ENCODE peak calls at places on chromosomes 16 and 17, in six cellular contexts. B, T, X, A, S and R are unnamed samples. For H3K4me1, the result is how much of the 10 kb centered on the place peaks cover.

GRCh38 chr16:52812945-52813556 is 239.6 kb downstream of the CHD9NB start:
- DNase-seq in B (no peak), T (no peak), X (no peak), A (no peak), S (no peak), R (no peak)

GRCh38 chr17:32487460-32488176 is 825 bp downstream of the CDK5R1 start:
- DNase-seq in B (peak), T (peak), X (no peak), A (peak), S (no peak), R (peak)

GRCh38 chr16:53465606-53466290 is 31.5 kb downstream of the RBL2 start:
- DNase-seq in B (peak), T (no peak), X (no peak), A (no peak), S (no peak), R (no peak)

GRCh38 chr17:4594406-4595349 is 10.3 kb downstream of the SMTNL2 start:
- DNase-seq in B (peak), T (no peak), X (peak), A (no peak), S (no peak), R (peak)

GRCh38 chr17:1643999-1644492 is 1.5 kb downstream of the SCARF1 start:
- DNase-seq in B (no peak), T (no peak), X (no peak), A (no peak), S (no peak), R (no peak)

GRCh38 chr17:78736526-78737079 is 45.5 kb downstream of the CYTH1 start:
- DNase-seq in B (peak), T (no peak), X (peak), A (peak), S (no peak), R (peak)

GRCh38 chr17:20179031-20179430 is 169.9 kb downstream of the SPECC1 start:
- DNase-seq in B (no peak), T (no peak), X (no peak), A (no peak), S (no peak), R (no peak)

GRCh38 chr17:65243838-65244237 is 106.7 kb downstream of the RGS9 start:
- DNase-seq in B (no peak), T (no peak), X (no peak), A (no peak), S (no peak), R (no peak)

GRCh38 chr17:67477687-67478086 is 100.6 kb downstream of the PITPNC1 start:
- DNase-seq in B (no peak), T (no peak), X (no peak), A (no peak), S (no peak), R (no peak)

GRCh38 chr17:41812176-41813038 is at the start of gene FKBP10:
- DNase-seq in B (no peak), T (peak), X (peak), A (no peak), S (no peak), R (peak)

GRCh38 chr17:64106918-64107317 is 23.0 kb downstream of the ERN1 start:
- DNase-seq in B (no peak), T (no peak), X (no peak), A (no peak), S (no peak), R (no peak)

GRCh38 chr16:53502331-53503269 is at the start of gene AKTIP:
- DNase-seq in B (no peak), T (no peak), X (peak), A (no peak), S (no peak), R (peak)

GRCh38 chr16:56561126-56561525 is 3.7 kb upstream of the MT4 start:
- DNase-seq in B (no peak), T (no peak), X (no peak), A (no peak), S (no peak), R (no peak)

GRCh38 chr16:25699069-25699468 is 7.3 kb downstream of the HS3ST4 start:
- DNase-seq in B (no peak), T (no peak), X (no peak), A (no peak), S (no peak), R (no peak)

GRCh38 chr16:53080345-53081031 is 25.7 kb downstream of the CHD9 start:
- DNase-seq in B (no peak), T (peak), X (peak), A (no peak), S (no peak), R (no peak)

GRCh38 chr17:73594025-73594424 is 50.2 kb downstream of the SDK2 start:
- DNase-seq in B (no peak), T (no peak), X (no peak), A (no peak), S (no peak), R (no peak)

GRCh38 chr16:88347656-88348376 is 34.9 kb upstream of the ZNF469 start:
- DNase-seq in B (no peak), T (no peak), X (no peak), A (peak), S (no peak), R (no peak)

GRCh38 chr17:59277031-59277430 is 54.4 kb upstream of the YPEL2 start:
- DNase-seq in B (no peak), T (no peak), X (no peak), A (no peak), S (no peak), R (no peak)

GRCh38 chr16:2829501-2830354 is at the start of gene ZG16B:
- DNase-seq in B (no peak), T (no peak), X (peak), A (peak), S (no peak), R (no peak)

GRCh38 chr17:80227156-80227555 is 6.9 kb downstream of the SLC26A11 start:
- DNase-seq in B (no peak), T (no peak), X (no peak), A (no peak), S (no peak), R (no peak)

GRCh38 chr16:797120-797420 is 3.5 kb downstream of the GNG13 start:
- DNase-seq in B (peak), T (no peak), X (no peak), A (no peak), S (no peak), R (no peak)

GRCh38 chr17:69608808-69609494 is 194.5 kb downstream of the MAP2K6 start:
- DNase-seq in B (no peak), T (no peak), X (no peak), A (no peak), S (no peak), R (no peak)

GRCh38 chr16:72443809-72444208 is 271.9 kb upstream of the PMFBP1 start:
- DNase-seq in B (no peak), T (no peak), X (no peak), A (no peak), S (no peak), R (no peak)

GRCh38 chr16:83187404-83187803 is 560.6 kb downstream of the CDH13 start:
- DNase-seq in B (no peak), T (no peak), X (no peak), A (no peak), S (no peak), R (no peak)

GRCh38 chr16:66515543-66516171 is 34.3 kb downstream of the TK2 start:
- DNase-seq in B (peak), T (no peak), X (no peak), A (no peak), S (no peak), R (peak)

GRCh38 chr17:9002236-9002609 is 19.1 kb upstream of the NTN1 start:
- DNase-seq in B (no peak), T (no peak), X (no peak), A (no peak), S (no peak), R (no peak)

GRCh38 chr17:29615492-29616299 is 7.0 kb downstream of the CORO6 start:
- DNase-seq in B (peak), T (peak), X (peak), A (peak), S (no peak), R (peak)

GRCh38 chr17:7560172-7561027 is 1.3 kb upstream of the SENP3 start:
- DNase-seq in B (peak), T (peak), X (peak), A (no peak), S (no peak), R (peak)

GRCh38 chr17:77455878-77456234 is 315.1 kb downstream of the SEC14L1 start:
- DNase-seq in B (no peak), T (no peak), X (no peak), A (peak), S (no peak), R (no peak)
- H3K4me1 ChIP-seq in B (half or more), T (under half), X (half or more), A (half or more), S (half or more), R (half or more)

DNA sequence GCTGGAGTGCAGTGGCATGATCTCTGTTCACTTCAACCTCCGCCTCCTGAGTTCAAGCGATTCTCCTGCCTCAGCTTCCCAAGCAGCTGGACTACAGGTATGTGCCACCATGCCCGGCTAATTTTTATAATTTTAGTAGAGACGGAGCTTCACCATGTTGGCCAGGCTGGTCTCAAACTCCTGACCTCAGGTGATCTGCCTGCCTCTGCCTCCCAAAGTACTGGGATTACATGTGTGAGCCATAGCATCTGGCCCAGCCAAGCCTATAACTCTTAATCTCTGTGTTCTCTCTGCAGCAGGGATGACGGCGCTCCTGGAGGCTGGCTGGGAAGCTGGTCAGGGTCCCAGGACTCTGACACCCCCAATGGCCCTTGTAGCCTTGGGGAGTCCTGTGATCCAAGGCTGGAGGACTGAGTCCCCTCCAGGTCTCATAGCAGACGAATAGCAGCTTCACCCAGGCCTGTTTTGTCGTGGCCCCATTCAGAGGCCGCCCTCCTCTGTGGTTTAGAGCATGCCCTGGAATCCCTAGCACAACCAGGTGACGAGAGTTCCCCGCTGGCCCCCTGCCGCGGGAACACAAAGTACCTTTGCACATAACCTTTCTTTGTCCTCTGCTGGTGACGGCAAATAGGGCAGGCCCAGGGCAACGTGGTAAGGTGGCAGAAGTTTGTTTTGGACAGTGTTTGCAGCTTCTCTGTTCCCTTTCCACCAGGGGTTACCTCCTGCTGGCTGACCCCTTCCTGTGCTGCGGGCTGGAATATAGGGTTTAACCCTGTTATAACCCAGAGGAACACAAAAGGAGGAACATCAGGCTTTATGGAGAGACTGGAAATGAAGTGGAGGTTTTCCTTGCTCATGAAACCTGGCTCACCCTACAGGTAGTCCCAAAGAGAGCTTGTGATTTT is 43.0 kb upstream of the TOB1 start:
- DNase-seq in B (no peak), T (peak), X (no peak), A (peak), S (no peak), R (peak)
- TF ChIP-seq POLR2A in B (no peak), T (no peak), X (no peak), A (no peak), S (no peak), R (no peak)

DNA sequence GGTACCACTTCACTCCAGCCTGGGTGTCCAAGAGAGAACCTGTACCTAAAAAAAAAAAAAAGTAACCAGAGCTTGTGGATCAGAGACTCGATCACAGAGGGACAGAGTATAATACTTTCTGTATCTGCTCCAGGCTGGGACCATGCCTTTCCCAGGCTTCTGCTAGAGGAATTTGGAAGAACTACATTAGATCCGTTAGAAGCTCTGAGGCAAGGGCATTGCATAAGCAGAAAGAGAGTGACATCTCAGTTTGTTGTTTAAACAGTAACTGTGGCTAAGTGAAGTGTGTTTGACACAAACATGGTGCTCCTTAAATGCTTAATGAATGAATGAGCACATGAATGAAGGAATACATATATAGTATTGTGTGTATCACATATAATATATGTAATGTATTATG is 131.2 kb downstream of the HS3ST3B1 start:
- DNase-seq in B (no peak), T (no peak), X (no peak), A (no peak), S (no peak), R (no peak)
- H3K4me3 ChIP-seq in B (no peak), T (no peak), X (no peak), A (no peak), S (no peak), R (no peak)

GRCh38 chr17:40089085-40089895 is 11.1 kb downstream of the NR1D1 start:
- DNase-seq in B (no peak), T (peak), X (no peak), A (no peak), S (no peak), R (no peak)
- H3K4me1 ChIP-seq in B (under half), T (under half), X (under half), A (under half), S (half or more), R (under half)

GRCh38 chr17:46192484-46193245 is 564 bp downstream of the KANSL1 start:
- DNase-seq in B (peak), T (peak), X (peak), A (peak), S (no peak), R (no peak)

GRCh38 chr17:46190763-46191162 is 2.5 kb downstream of the KANSL1 start:
- DNase-seq in B (no peak), T (no peak), X (no peak), A (no peak), S (no peak), R (no peak)

GRCh38 chr17:46193246-46193625 is at the start of gene KANSL1:
- DNase-seq in B (peak), T (peak), X (peak), A (peak), S (peak), R (peak)

GRCh38 chr17:46192211-46192483 is 1.1 kb downstream of the KANSL1 start:
- DNase-seq in B (no peak), T (no peak), X (no peak), A (no peak), S (no peak), R (no peak)

DNA sequence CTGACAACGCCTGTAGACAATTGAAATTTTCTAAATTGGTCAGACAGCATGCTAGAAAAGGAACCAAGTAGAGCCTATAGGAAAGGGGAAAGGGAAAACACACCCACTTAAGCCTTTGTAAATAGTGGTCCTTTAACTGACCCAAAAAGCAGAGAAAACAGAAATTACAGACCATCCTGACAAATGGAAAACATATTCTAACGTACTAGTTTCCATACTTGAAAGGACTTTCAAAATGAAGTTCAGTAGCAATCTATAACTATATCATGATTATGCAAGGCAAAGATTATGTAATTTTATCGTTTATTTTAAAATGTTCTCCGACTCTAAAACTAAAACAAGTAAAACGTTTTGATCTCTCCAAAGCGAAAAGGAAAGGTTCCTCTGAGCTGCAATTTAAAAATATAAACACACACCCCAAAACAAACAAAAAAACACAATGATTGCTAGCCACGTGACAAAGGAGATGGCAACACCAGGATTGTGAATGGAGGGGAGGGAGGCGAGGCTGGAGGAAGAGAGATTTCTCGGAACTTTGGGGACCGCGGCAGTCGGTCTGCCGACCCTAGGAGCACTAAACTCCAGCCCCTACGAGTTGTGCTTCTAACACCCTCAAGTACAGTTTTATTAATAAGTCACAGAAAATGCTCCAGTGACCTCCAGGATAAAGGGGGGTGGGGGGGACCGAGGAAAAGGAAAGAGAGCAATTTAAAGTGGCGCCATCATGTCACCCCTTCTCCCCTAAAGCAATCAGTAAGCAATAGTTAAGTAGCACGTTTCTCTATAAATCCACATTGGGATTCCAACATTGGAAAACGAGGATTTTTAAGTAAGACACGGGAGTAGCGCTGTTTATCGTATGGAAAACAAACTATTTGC is 1.7 kb downstream of the KANSL1 start:
- DNase-seq in B (peak), T (no peak), X (peak), A (no peak), S (no peak), R (no peak)
- TF ChIP-seq POLR2A in B (peak), T (no peak), X (no peak), A (no peak), S (no peak), R (no peak)

GRCh38 chr17:57925361-57925990 is 29.7 kb downstream of the CUEDC1 start:
- DNase-seq in B (no peak), T (no peak), X (no peak), A (no peak), S (no peak), R (no peak)
- H3K4me3 ChIP-seq in B (no peak), T (no peak), X (no peak), A (no peak), S (no peak), R (no peak)

DNA sequence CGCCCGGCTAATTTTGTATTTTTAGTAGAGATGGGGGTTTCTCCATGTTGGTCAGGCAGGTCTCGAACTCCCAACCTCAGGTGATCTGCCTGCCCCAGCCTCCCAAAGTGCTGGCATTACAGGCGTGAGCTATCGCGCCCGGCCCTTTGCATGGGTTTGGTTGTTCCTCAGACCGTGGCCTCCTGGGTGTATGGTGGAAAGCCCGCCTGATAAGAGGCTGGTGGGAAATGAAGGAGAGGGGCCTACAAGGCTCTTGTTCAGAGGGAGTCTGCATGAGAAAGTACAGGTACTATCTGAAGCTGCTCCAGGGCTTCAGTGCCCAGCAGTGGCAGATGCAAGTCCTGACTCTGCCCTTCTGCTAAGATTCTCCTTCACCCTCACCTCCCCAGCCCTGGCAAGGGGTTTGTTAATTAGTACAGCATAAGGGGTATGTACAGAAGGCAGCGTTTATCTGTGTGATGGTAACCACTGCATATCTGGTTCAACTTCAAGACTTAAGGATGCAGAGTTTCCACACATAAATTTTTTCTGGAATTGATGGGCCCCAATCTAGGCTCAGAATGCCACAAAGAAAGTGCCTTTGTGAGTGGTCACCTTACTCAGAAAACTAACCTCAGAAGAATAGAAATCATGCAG is 24.2 kb downstream of the GRB7 start:
- DNase-seq in B (no peak), T (no peak), X (no peak), A (no peak), S (no peak), R (no peak)
- H3K4me1 ChIP-seq in B (under half), T (under half), X (under half), A (under half), S (under half), R (under half)

DNA sequence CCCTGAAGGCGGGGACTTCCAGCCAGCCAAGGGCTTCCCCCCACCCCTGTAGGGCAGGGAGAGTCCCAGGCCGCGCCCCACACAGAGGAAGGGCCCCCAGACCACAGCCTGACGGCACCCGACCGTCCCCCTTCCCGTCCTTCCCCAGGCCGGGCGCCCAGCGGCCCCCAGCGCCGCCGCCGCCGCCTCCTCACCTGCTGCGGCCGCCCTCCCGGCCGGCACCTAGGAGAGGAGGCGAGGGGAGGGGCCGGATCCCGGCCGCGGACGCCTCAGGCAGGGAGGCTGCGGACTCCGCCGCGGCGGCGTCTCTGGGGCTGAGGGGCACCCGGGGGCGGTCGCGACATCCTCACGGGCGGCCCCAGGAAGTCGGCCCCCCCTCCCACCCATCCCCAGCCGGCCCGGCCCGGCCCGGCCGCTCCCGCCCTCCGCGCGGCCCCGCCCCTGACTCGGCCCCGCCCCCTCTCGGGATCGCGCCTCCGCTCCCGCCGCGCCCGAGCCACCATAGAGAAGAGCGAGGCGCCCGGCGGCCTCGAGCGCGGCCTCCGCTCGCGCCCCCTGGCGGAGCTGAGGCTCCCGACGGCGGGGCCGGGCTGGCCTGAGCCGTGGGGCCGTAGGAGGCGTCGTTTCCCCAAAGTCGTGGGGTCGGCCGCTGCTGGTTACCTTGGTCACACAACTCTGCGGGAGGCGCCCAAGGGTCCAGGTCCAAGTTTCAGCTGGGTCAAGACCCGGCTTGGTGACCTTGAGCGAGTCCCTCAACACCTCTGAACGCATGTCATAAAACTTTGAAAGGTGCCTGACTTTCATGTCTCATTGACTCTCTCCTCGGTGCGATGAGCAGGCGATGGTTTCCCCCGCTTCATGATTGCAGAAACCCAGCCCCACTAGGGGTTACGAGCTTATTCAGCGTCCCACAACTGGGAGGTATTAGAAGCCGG is 25.7 kb upstream of the RFFL start:
- DNase-seq in B (peak), T (peak), X (peak), A (peak), S (peak), R (peak)
- TF ChIP-seq POLR2A in B (peak), T (peak), X (peak), A (peak), S (peak), R (peak)